ENCODE peak calls at places on chromosomes 16 and 17, in eight cellular contexts. X is A549, O is H1, R is HCT116, Y is GM12878, S is HepG2, B is SK-N-SH, P is K562. L is an unnamed sample.

GRCh38 chr16:68246671-68247070 is 1.5 kb downstream of the PLA2G15 start:
- DNase-seq in P (no peak), O (no peak), S (no peak), B (no peak), X (no peak), R (no peak), Y (no peak), L (no peak)

GRCh38 chr17:72514888-72515287 is 394.1 kb downstream of the SOX9 start:
- DNase-seq in B (no peak), O (no peak), Y (no peak), S (no peak), P (no peak), X (no peak), R (no peak), L (peak; percentile 86)

GRCh38 chr16:12412890-12413289 is 390.8 kb downstream of the CPPED1 start:
- DNase-seq in X (no peak), R (no peak), Y (no peak), B (no peak), P (no peak), S (no peak), O (no peak), L (no peak)

GRCh38 chr17:50681260-50682200 is 26.2 kb downstream of the ANKRD40 start:
- DNase-seq in S (peak; percentile 69), B (peak; percentile 94), Y (no peak), O (no peak), R (peak; percentile 73), X (peak; percentile 91), P (peak; percentile 77), L (peak; percentile 82)

GRCh38 chr17:40320771-40321501 is 12.0 kb downstream of the RARA start:
- DNase-seq in B (no peak), Y (no peak), P (no peak), X (no peak), R (no peak), S (no peak), O (no peak), L (no peak)

GRCh38 chr17:72104164-72104862 is 16.5 kb upstream of the SOX9 start:
- DNase-seq in B (no peak), O (no peak), S (no peak), X (no peak), Y (no peak), P (no peak), R (no peak), L (no peak)

GRCh38 chr17:79615926-79616325 is 5.1 kb upstream of the RBFOX3 start:
- DNase-seq in Y (no peak), S (no peak), P (no peak), X (no peak), O (no peak), R (no peak), B (no peak), L (no peak)

GRCh38 chr16:64287667-64288521 is 834.0 kb downstream of the CDH11 start:
- DNase-seq in X (no peak), S (no peak), Y (no peak), R (no peak), P (no peak), B (peak; percentile 2), O (no peak), L (no peak)

GRCh38 chr16:11007714-11008240 is 63.4 kb downstream of the CLEC16A start:
- DNase-seq in Y (no peak), R (no peak), B (no peak), O (no peak), X (no peak), P (no peak), S (no peak), L (no peak)

GRCh38 chr17:76593338-76593737 is 7.7 kb upstream of the ST6GALNAC2 start:
- DNase-seq in X (no peak), O (no peak), B (no peak), Y (no peak), R (peak; percentile 74), P (no peak), S (no peak), L (peak; percentile 31)

GRCh38 chr17:57866723-57867122 is 16.9 kb upstream of the MRPS23 start:
- DNase-seq in R (no peak), P (no peak), X (no peak), S (no peak), Y (no peak), B (no peak), O (no peak), L (no peak)

GRCh38 chr16:84699147-84699711 is 571 bp upstream of the USP10 start:
- DNase-seq in O (no peak), R (no peak), X (peak; percentile 19), P (peak; percentile 39), S (no peak), B (no peak), Y (no peak), L (no peak)

GRCh38 chr16:16183562-16183961 is 39.7 kb downstream of the ABCC6 start:
- DNase-seq in S (no peak), Y (no peak), X (no peak), O (peak; percentile 73), P (no peak), B (no peak), R (no peak), L (no peak)

GRCh38 chr16:88535181-88535856 is 34.9 kb upstream of the ZC3H18 start:
- DNase-seq in O (no peak), S (no peak), P (no peak), R (no peak), Y (no peak), X (no peak), B (no peak), L (no peak)

GRCh38 chr16:78034530-78034929 is 12.2 kb downstream of the CLEC3A start:
- DNase-seq in R (no peak), B (no peak), Y (no peak), P (no peak), X (no peak), S (no peak), O (no peak), L (no peak)

DNA sequence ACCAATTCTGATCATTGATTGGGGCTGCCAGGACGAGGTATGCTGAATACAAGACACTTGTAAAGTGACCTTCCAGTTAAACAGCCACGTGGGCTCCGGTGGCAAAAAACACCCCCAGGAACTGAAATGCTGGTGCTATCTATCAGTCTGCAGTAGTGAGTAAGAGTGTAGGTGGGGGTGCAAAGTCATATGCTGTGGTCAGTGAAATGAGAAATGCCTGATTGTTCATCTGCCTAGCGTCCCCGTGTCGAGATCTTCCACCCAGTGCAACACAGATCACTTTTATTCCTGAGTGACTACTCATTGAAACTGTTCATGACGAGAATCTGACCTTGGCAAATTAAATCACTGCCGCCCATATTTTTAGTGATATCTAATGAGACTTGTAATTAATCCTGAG is 806.5 kb upstream of the GOT2 start:
- DNase-seq in O (no peak), B (no peak), X (no peak), R (no peak), Y (no peak), P (no peak), S (no peak), L (peak; percentile 52)
- TF ChIP-seq RAD21 in O (no peak), B (no peak), X (no peak), R (no peak), Y (no peak), P (no peak), S (no peak), L (no peak)

DNA sequence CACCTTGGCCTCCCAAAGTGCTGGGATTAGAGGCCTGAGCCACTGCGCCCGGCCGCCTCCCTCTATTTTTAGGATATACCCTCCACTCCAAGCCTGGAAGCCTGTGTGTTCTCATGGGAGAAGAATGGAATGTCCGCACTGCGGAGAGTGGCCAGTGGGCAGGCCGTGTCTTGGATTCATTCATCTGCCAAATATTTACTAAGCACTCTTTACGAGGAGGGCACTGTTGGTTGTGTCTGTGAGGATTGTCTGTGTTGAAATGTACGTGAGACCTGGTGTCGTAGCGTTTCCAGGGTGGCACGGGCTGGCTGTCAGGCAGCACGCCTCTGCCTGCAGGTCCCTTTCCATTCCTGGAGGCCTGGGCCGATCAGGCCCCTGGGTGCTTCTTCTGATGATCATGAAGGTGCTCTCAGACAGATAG is 19.2 kb downstream of the PGS1 start:
- DNase-seq in Y (no peak), B (no peak), R (no peak), S (no peak), P (no peak), X (no peak), O (no peak), L (peak; percentile 40)
- TF ChIP-seq RAD21 in Y (no peak), B (no peak), R (no peak), S (no peak), P (no peak), X (no peak), O (no peak), L (no peak)

GRCh38 chr17:41547921-41548843 is 20.1 kb upstream of the KRT19 start:
- DNase-seq in B (peak; percentile 67), P (peak; percentile 43), O (no peak), Y (no peak), S (no peak), X (peak; percentile 95), R (peak; percentile 96), L (peak; percentile 98)

GRCh38 chr17:41548844-41549595 is 20.9 kb upstream of the KRT19 start:
- DNase-seq in X (peak; percentile 94), O (peak; percentile 95), P (peak; percentile 91), R (peak; percentile 83), Y (peak; percentile 12), B (peak; percentile 92), S (peak; percentile 82), L (peak; percentile 86)

GRCh38 chr17:41545829-41546410 is 17.8 kb upstream of the KRT19 start:
- DNase-seq in B (no peak), R (no peak), Y (no peak), X (no peak), S (no peak), O (no peak), P (no peak), L (no peak)

GRCh38 chr17:41546819-41547218 is 18.7 kb upstream of the KRT19 start:
- DNase-seq in B (no peak), S (no peak), O (no peak), X (no peak), R (no peak), Y (no peak), P (no peak), L (no peak)

GRCh38 chr17:41547378-41547841 is 19.3 kb upstream of the KRT19 start:
- DNase-seq in P (no peak), S (no peak), B (no peak), Y (no peak), R (peak; percentile 75), X (no peak), O (no peak), L (no peak)
- TF ChIP-seq RAD21 in P (no peak), S (no peak), B (no peak), Y (no peak), R (no peak), X (no peak), O (no peak), L (no peak)

GRCh38 chr16:48617711-48618148 is 7.8 kb upstream of the N4BP1 start:
- DNase-seq in P (no peak), O (no peak), X (no peak), S (no peak), Y (no peak), B (no peak), R (no peak), L (peak; percentile 63)
- TF ChIP-seq RAD21 in P (no peak), O (no peak), X (no peak), S (no peak), Y (no peak), B (no peak), R (no peak), L (no peak)